ENCODE peak calls at places on chromosomes 2 and 18, in ten cellular contexts. A, B, C, Z, X, K, G, J, N and S are unnamed samples.

GRCh38 chr2:182324665-182325064 is 102.2 kb downstream of the PDE1A start:
- DNase-seq in B (peak; percentile 42), N (no peak), K (no peak), X (no peak), C (no peak), A (no peak), J (no peak), Z (no peak), G (no peak), S (peak; percentile 64)

GRCh38 chr2:74424995-74425406 is 3.5 kb downstream of the WDR54 start:
- DNase-seq in J (no peak), Z (no peak), G (no peak), B (no peak), X (no peak), N (no peak), A (no peak), K (no peak), C (no peak), S (no peak)

GRCh38 chr2:17643031-17643615 is 102.6 kb downstream of the VSNL1 start:
- DNase-seq in B (peak; percentile 98), C (peak; percentile 75), Z (no peak), K (peak; percentile 56), X (peak; percentile 85), N (peak; percentile 78), G (no peak), J (no peak), A (no peak), S (peak; percentile 96)

GRCh38 chr2:176078440-176079284 is 5.1 kb downstream of the EVX2 start:
- DNase-seq in N (no peak), B (no peak), C (no peak), K (no peak), J (no peak), A (peak; percentile 29), Z (no peak), X (no peak), G (no peak), S (no peak)

GRCh38 chr18:46283268-46283667 is 179.1 kb downstream of the HAUS1 start:
- DNase-seq in J (no peak), A (no peak), C (no peak), K (no peak), G (no peak), X (no peak), B (no peak), Z (no peak), N (no peak), S (no peak)

GRCh38 chr18:46211816-46212215 is 107.6 kb downstream of the HAUS1 start:
- DNase-seq in X (no peak), N (no peak), Z (no peak), G (no peak), A (no peak), C (no peak), K (no peak), J (no peak), B (peak; percentile 37), S (peak; percentile 59)

GRCh38 chr2:109455731-109456691 is 157.8 kb downstream of the SEPTIN10 start:
- DNase-seq in Z (no peak), N (no peak), G (no peak), K (no peak), A (peak; percentile 72), B (no peak), X (no peak), C (no peak), J (peak; percentile 17), S (no peak)

GRCh38 chr2:85418132-85419008 is at the start of gene SH2D6:
- DNase-seq in B (peak; percentile 85), X (peak; percentile 95), K (peak; percentile 89), J (peak; percentile 89), A (peak; percentile 92), G (no peak), N (peak; percentile 93), C (peak; percentile 89), Z (peak; percentile 88), S (peak; percentile 85)

GRCh38 chr18:34738173-34738894 is 28.2 kb downstream of the DTNA start:
- DNase-seq in N (no peak), X (no peak), C (peak; percentile 48), K (no peak), B (peak; percentile 9), J (no peak), Z (no peak), G (no peak), A (no peak), S (peak; percentile 6)

GRCh38 chr2:45390433-45390832 is 220.6 kb downstream of the SRBD1 start:
- DNase-seq in N (no peak), C (no peak), G (no peak), K (no peak), Z (no peak), J (no peak), A (no peak), B (no peak), X (no peak), S (no peak)

GRCh38 chr18:78666666-78667335 is 312.8 kb upstream of the SALL3 start:
- DNase-seq in K (no peak), C (no peak), Z (no peak), A (no peak), G (no peak), X (no peak), B (no peak), N (no peak), J (no peak), S (no peak)

GRCh38 chr2:160254363-160254762 is 54.3 kb upstream of the ITGB6 start:
- DNase-seq in X (no peak), B (no peak), C (no peak), J (no peak), G (no peak), N (no peak), A (no peak), Z (no peak), K (no peak), S (peak; percentile 91)

GRCh38 chr2:160255401-160255800 is 55.3 kb upstream of the ITGB6 start:
- DNase-seq in K (no peak), N (no peak), X (no peak), Z (no peak), B (no peak), J (no peak), C (no peak), A (no peak), G (no peak), S (no peak)

GRCh38 chr2:160256511-160256910 is 56.4 kb upstream of the ITGB6 start:
- DNase-seq in N (no peak), C (no peak), A (no peak), G (no peak), J (no peak), X (no peak), Z (no peak), K (no peak), B (no peak), S (no peak)

GRCh38 chr2:160257015-160257741 is 57.1 kb upstream of the ITGB6 start:
- DNase-seq in B (no peak), J (no peak), K (no peak), A (no peak), N (no peak), X (no peak), G (no peak), Z (peak; percentile 56), C (no peak), S (no peak)

GRCh38 chr2:160257742-160258577 is 57.9 kb upstream of the ITGB6 start:
- DNase-seq in N (no peak), Z (no peak), X (no peak), J (no peak), K (no peak), B (no peak), A (no peak), C (no peak), G (no peak), S (no peak)
- H3K4me3 ChIP-seq in N (no peak overlapping the region), Z (no peak overlapping the region), X (no peak overlapping the region), J (no peak overlapping the region), K (no peak overlapping the region), B (no peak overlapping the region), A (no peak overlapping the region), C (no peak overlapping the region), G (no peak overlapping the region), S (no peak overlapping the region)

DNA sequence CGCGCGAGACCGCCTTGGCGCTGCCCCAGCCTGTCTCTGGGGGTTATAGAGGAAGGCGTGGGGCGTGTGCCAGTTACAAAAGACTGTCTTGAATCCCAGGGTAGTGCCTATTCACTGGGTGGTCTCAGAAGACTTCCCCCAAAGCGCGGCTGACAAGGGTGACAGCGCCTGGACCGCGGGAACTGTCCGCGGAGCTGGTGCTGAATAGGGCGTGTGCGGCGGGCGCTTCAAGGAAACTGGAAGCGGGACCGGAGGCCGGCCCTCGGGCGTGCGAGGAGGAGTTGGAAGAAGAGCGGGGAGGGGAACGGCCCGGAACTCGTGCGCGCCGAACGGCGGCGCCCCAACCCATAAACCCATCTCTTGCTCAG is 2.3 kb downstream of the EGR4 start:
- DNase-seq in C (peak; percentile 55), J (peak; percentile 47), N (peak; percentile 41), X (peak; percentile 78), Z (peak; percentile 60), A (no peak), B (peak; percentile 54), K (peak; percentile 42), G (peak; percentile 36), S (peak; percentile 62)
- TF ChIP-seq CTCF in C (no peak), J (no peak), N (no peak), X (no peak), Z (no peak), A (no peak), B (no peak), K (no peak), G (no peak), S (no peak)

DNA sequence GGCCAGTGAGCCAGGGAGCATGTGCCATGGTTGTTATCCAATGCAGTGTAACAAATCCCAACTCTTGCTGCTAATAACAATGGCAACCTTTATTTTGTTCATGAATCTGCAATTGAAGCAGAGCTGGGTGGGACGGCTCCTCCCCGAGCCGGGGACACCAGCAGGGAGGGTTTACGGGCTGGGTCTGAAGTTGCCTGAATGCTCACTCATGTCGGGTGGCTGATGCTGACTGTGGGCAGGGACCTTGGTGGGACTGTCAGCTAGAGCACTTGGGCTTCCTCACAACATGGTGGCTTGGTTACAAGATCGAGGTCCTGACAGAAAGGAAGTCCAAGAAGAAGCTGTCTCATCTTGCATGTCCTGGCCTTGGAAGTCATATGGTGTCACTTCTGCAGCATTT is 264.5 kb downstream of the NDUFA10 start:
- DNase-seq in A (no peak), G (no peak), C (no peak), Z (no peak), X (no peak), J (no peak), N (no peak), B (no peak), K (no peak), S (no peak)
- H3K4me3 ChIP-seq in A (no peak overlapping the region), G (no peak overlapping the region), C (no peak overlapping the region), Z (no peak overlapping the region), X (no peak overlapping the region), J (no peak overlapping the region), N (no peak overlapping the region), B (no peak overlapping the region), K (no peak overlapping the region), S (no peak overlapping the region)

GRCh38 chr2:171882095-171882769 is 11.8 kb downstream of the SLC25A12 start:
- DNase-seq in C (no peak), J (no peak), N (no peak), K (no peak), Z (no peak), G (no peak), A (no peak), X (no peak), B (no peak), S (no peak)
- TF ChIP-seq CTCF in C (no peak), J (no peak), N (no peak), K (no peak), Z (no peak), G (no peak), A (no peak), X (no peak), B (no peak), S (no peak)

GRCh38 chr2:100818003-100818605 is 1.8 kb upstream of the NPAS2 start:
- DNase-seq in N (peak; percentile 32), X (no peak), A (no peak), G (no peak), C (no peak), J (no peak), K (no peak), B (peak; percentile 63), Z (no peak), S (peak; percentile 61)
- H3K4me3 ChIP-seq in N (peak overlapping the region; percentile 96), X (no peak overlapping the region), A (peak overlapping the region; percentile 90), G (peak overlapping the region; percentile 52), C (no peak overlapping the region), J (peak overlapping the region; percentile 65), K (peak overlapping the region; percentile 83), B (peak overlapping the region; percentile 66), Z (peak overlapping the region; percentile 70), S (peak overlapping the region; percentile 79)